ENCODE peak calls at places on chromosomes 6 and 20, in ten cellular contexts. J is breast epithelium, D is endodermal cell, Y is IMR-90, L is AG04449, P is A549, T is prostate gland, S is Caco-2, G is kidney, O is fibroblast of villous mesenchyme. F is an unnamed sample.

GRCh38 chr6:32191696-32192607 is 491 bp downstream of the GPSM3 start:
- DNase-seq in J (no peak), D (no peak), Y (no peak), L (no peak), P (no peak), T (no peak), S (no peak), G (peak; percentile 78), O (no peak), F (no peak)

GRCh38 chr6:3296537-3297453 is 38.0 kb downstream of the PSMG4 start:
- DNase-seq in J (peak; percentile 12), D (peak; percentile 29), Y (peak; percentile 15), L (no peak), P (peak; percentile 35), T (no peak), S (no peak), G (peak; percentile 22), O (peak; percentile 56), F (no peak)

GRCh38 chr6:135853227-135853626 is 1.7 kb downstream of the PDE7B start:
- DNase-seq in J (no peak), D (no peak), Y (peak; percentile 41), L (no peak), P (peak; percentile 29), T (no peak), S (no peak), G (no peak), O (peak; percentile 48), F (no peak)

GRCh38 chr20:32114305-32114960 is 4.9 kb downstream of the TM9SF4 start:
- DNase-seq in J (no peak), D (no peak), Y (no peak), L (no peak), P (no peak), T (no peak), S (no peak), G (no peak), O (no peak), F (no peak)

GRCh38 chr6:136274062-136274461 is 15.6 kb downstream of the BCLAF1 start:
- DNase-seq in J (no peak), D (no peak), Y (no peak), L (no peak), P (no peak), T (no peak), S (no peak), G (no peak), O (no peak), F (no peak)

GRCh38 chr20:25041813-25042530 is 16.0 kb downstream of the ACSS1 start:
- DNase-seq in J (no peak), D (no peak), Y (no peak), L (no peak), P (no peak), T (no peak), S (no peak), G (peak; percentile 39), O (no peak), F (no peak)

GRCh38 chr6:135944120-135944519 is 92.6 kb downstream of the PDE7B start:
- DNase-seq in J (no peak), D (no peak), Y (no peak), L (no peak), P (no peak), T (no peak), S (no peak), G (no peak), O (no peak), F (no peak)

GRCh38 chr20:62795023-62795761 is 1.1 kb upstream of the MRGBP start:
- DNase-seq in J (no peak), D (peak; percentile 82), Y (peak; percentile 49), L (no peak), P (peak; percentile 59), T (no peak), S (peak; percentile 90), G (no peak), O (peak; percentile 59), F (no peak)

GRCh38 chr6:14276667-14277404 is 159.3 kb downstream of the CD83 start:
- DNase-seq in J (no peak), D (peak; percentile 44), Y (peak; percentile 63), L (no peak), P (no peak), T (no peak), S (no peak), G (no peak), O (no peak), F (no peak)

DNA sequence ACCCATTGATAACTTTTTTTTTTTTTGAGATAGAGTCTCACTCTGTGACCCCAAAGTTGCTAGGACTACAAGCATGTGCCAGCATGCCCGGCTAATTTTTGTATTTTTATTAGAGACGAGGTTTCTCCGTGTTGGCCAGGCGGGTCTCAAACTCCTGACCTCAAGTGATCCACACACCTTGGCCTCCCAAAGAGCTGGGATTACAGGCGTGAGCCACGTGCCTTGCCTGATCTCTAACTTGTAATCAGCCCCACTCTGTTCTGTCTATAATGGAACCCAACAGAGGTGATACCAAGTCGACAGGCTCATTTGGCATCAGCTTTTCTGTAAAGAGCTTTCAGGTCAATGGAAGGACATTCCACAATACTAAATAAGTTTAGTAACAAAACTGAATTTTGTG is 99.4 kb downstream of the HFE start:
- DNase-seq in J (no peak), D (peak; percentile 40), Y (no peak), L (no peak), P (no peak), T (no peak), S (no peak), G (no peak), O (no peak), F (no peak)
- H3K4me3 ChIP-seq in J (no peak overlapping the region), D (peak overlapping the region; percentile 88), Y (no peak overlapping the region), L (no peak overlapping the region), P (no peak overlapping the region), T (no peak overlapping the region), S (no peak overlapping the region), G (no peak overlapping the region), O (no peak overlapping the region), F (no peak overlapping the region)

GRCh38 chr6:30583921-30584320 is 12.7 kb downstream of the ABCF1 start:
- DNase-seq in J (no peak), D (no peak), Y (no peak), L (no peak), P (no peak), T (no peak), S (no peak), G (peak; percentile 17), O (no peak), F (no peak)

GRCh38 chr6:30592287-30592686 is 21.0 kb downstream of the ABCF1 start:
- DNase-seq in J (no peak), D (no peak), Y (no peak), L (no peak), P (no peak), T (no peak), S (no peak), G (no peak), O (no peak), F (no peak)

GRCh38 chr6:30591008-30591407 is 19.8 kb downstream of the ABCF1 start:
- DNase-seq in J (no peak), D (no peak), Y (peak; percentile 72), L (no peak), P (no peak), T (peak; percentile 72), S (peak; percentile 57), G (no peak), O (peak; percentile 58), F (no peak)

GRCh38 chr6:30590509-30590908 is 19.3 kb downstream of the ABCF1 start:
- DNase-seq in J (no peak), D (no peak), Y (no peak), L (no peak), P (no peak), T (no peak), S (no peak), G (no peak), O (no peak), F (no peak)

GRCh38 chr6:30589754-30590358 is 18.6 kb downstream of the ABCF1 start:
- DNase-seq in J (no peak), D (no peak), Y (no peak), L (no peak), P (no peak), T (no peak), S (no peak), G (no peak), O (no peak), F (no peak)
- H3K4me3 ChIP-seq in J (no peak overlapping the region), D (no peak overlapping the region), Y (no peak overlapping the region), L (no peak overlapping the region), P (no peak overlapping the region), T (no peak overlapping the region), S (no peak overlapping the region), G (no peak overlapping the region), O (no peak overlapping the region), F (no peak overlapping the region)

DNA sequence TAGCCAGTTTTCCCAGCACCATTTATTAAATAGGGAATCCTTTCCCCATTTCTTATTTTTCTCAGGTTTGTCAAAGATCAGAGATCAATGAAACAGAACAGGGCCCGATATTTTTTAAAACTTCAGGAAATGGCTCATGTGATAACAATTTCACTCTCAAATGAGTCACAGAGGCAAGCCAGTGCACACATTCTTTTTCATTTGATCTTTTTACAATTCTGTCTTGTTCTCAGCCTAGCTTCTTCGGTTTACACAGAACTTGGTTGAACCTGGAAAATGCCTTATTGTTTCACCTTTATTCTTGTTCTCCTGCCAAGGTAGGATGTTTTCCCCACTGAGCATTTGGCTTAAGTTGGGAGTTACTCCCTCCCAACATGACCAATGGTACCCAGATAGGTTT is 258.9 kb downstream of the COL12A1 start:
- DNase-seq in J (no peak), D (no peak), Y (peak; percentile 78), L (peak; percentile 23), P (no peak), T (no peak), S (no peak), G (no peak), O (peak; percentile 43), F (no peak)
- H3K4me3 ChIP-seq in J (no peak overlapping the region), D (no peak overlapping the region), Y (peak overlapping the region; percentile 21), L (peak overlapping the region; percentile 25), P (no peak overlapping the region), T (no peak overlapping the region), S (no peak overlapping the region), G (no peak overlapping the region), O (no peak overlapping the region), F (no peak overlapping the region)

DNA sequence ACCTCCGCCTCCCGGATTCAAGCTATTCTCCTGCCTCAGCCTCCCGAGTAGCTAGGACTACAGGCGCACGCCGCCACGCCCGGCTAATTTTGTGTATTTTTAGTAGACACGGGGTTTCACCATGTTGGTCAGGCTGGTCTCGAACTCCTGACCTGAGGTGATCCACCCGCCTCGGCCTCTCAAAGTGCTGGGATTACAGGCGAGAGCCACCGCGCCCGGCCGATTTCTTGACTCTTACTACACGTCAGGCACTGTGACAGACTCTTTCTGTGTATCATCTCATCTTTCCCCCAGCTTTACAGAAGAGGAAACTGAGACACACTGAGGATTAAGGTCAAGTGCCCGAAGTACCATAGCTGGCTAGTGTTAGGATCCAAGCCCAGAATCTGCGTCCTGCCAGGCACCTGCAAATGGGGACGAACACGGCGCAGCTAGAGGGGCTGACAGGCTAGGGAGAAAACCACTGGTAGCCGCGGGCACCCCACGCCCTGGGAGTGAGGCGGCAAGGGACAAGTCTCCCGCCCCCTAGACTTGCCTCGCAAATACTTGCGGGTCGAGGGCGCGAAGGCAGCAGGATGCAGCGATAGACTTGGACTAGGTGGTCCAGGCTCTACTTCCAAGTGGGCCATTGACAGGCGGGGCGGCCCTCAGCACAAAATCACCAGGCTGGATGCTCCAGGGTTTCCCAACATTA is 1.1 kb upstream of the TAF8 start:
- DNase-seq in J (no peak), D (no peak), Y (no peak), L (no peak), P (no peak), T (peak; percentile 15), S (no peak), G (peak; percentile 83), O (no peak), F (no peak)
- H3K4me3 ChIP-seq in J (peak overlapping the region; percentile 66), D (peak overlapping the region; percentile 80), Y (peak overlapping the region; percentile 86), L (peak overlapping the region; percentile 63), P (peak overlapping the region; percentile 74), T (peak overlapping the region; percentile 77), S (peak overlapping the region; percentile 83), G (peak overlapping the region; percentile 88), O (peak overlapping the region; percentile 87), F (peak overlapping the region; percentile 49)

F was measured in BJ.